ENCODE peak calls at places on chromosomes 7 and 10, in eight cellular contexts. One of them, this sample, is unnamed.

GRCh38 chr7:111159426-111159825 is 68.5 kb downstream of the LRRN3 start:
- DNase-seq in effector memory CD4-positive, alpha-beta T cell: no peak
- DNase-seq in H4: no peak
- DNase-seq in brain microvascular endothelial cell: no peak
- DNase-seq in M059J: peak; percentile 57
- DNase-seq in Right ventricle myocardium superior: no peak
- DNase-seq in coronary artery: no peak
- DNase-seq in tibial artery: no peak
- DNase-seq in this sample: no peak

GRCh38 chr10:119305860-119306513 is 98.6 kb downstream of the GRK5 start:
- DNase-seq in M059J: peak; percentile 99
- DNase-seq in brain microvascular endothelial cell: peak; percentile 95
- DNase-seq in Right ventricle myocardium superior: peak; percentile 47
- DNase-seq in H4: peak; percentile 98
- DNase-seq in effector memory CD4-positive, alpha-beta T cell: peak; percentile 64
- DNase-seq in coronary artery: peak; percentile 86
- DNase-seq in tibial artery: peak; percentile 87
- DNase-seq in this sample: peak; percentile 100

GRCh38 chr7:57412618-57413017 is 37.4 kb upstream of the ZNF716 start:
- DNase-seq in coronary artery: no peak
- DNase-seq in H4: no peak
- DNase-seq in tibial artery: no peak
- DNase-seq in Right ventricle myocardium superior: no peak
- DNase-seq in brain microvascular endothelial cell: no peak
- DNase-seq in effector memory CD4-positive, alpha-beta T cell: no peak
- DNase-seq in M059J: no peak
- DNase-seq in this sample: no peak

GRCh38 chr7:114372619-114373018 is 42.0 kb upstream of the FOXP2 start:
- DNase-seq in H4: no peak
- DNase-seq in coronary artery: no peak
- DNase-seq in tibial artery: no peak
- DNase-seq in effector memory CD4-positive, alpha-beta T cell: no peak
- DNase-seq in Right ventricle myocardium superior: no peak
- DNase-seq in brain microvascular endothelial cell: no peak
- DNase-seq in M059J: no peak
- DNase-seq in this sample: no peak

GRCh38 chr7:20358762-20359282 is 28.1 kb downstream of the ITGB8 start:
- DNase-seq in coronary artery: no peak
- DNase-seq in Right ventricle myocardium superior: no peak
- DNase-seq in M059J: no peak
- DNase-seq in H4: no peak
- DNase-seq in tibial artery: no peak
- DNase-seq in brain microvascular endothelial cell: no peak
- DNase-seq in effector memory CD4-positive, alpha-beta T cell: no peak
- DNase-seq in this sample: no peak

GRCh38 chr7:2771274-2771711 is 72.8 kb downstream of the GNA12 start:
- DNase-seq in brain microvascular endothelial cell: no peak
- DNase-seq in Right ventricle myocardium superior: no peak
- DNase-seq in effector memory CD4-positive, alpha-beta T cell: no peak
- DNase-seq in H4: no peak
- DNase-seq in tibial artery: no peak
- DNase-seq in coronary artery: no peak
- DNase-seq in M059J: no peak
- DNase-seq in this sample: no peak

GRCh38 chr7:136405931-136406777 is 429.0 kb upstream of the MTPN start:
- DNase-seq in effector memory CD4-positive, alpha-beta T cell: no peak
- DNase-seq in Right ventricle myocardium superior: no peak
- DNase-seq in tibial artery: no peak
- DNase-seq in H4: peak; percentile 65
- DNase-seq in coronary artery: no peak
- DNase-seq in M059J: peak; percentile 68
- DNase-seq in brain microvascular endothelial cell: peak; percentile 63
- DNase-seq in this sample: peak; percentile 59

GRCh38 chr10:60316029-60316428 is 73.6 kb downstream of the ANK3 start:
- DNase-seq in tibial artery: no peak
- DNase-seq in H4: no peak
- DNase-seq in Right ventricle myocardium superior: no peak
- DNase-seq in coronary artery: no peak
- DNase-seq in brain microvascular endothelial cell: no peak
- DNase-seq in M059J: no peak
- DNase-seq in effector memory CD4-positive, alpha-beta T cell: no peak
- DNase-seq in this sample: no peak

GRCh38 chr10:59805043-59805442 is 51.8 kb upstream of the MRLN start:
- DNase-seq in Right ventricle myocardium superior: no peak
- DNase-seq in effector memory CD4-positive, alpha-beta T cell: no peak
- DNase-seq in H4: peak; percentile 16
- DNase-seq in coronary artery: no peak
- DNase-seq in brain microvascular endothelial cell: peak; percentile 11
- DNase-seq in M059J: no peak
- DNase-seq in tibial artery: no peak
- DNase-seq in this sample: peak; percentile 25

GRCh38 chr10:7592627-7593026 is 74.1 kb downstream of the ITIH5 start:
- DNase-seq in coronary artery: no peak
- DNase-seq in Right ventricle myocardium superior: no peak
- DNase-seq in brain microvascular endothelial cell: no peak
- DNase-seq in M059J: no peak
- DNase-seq in effector memory CD4-positive, alpha-beta T cell: no peak
- DNase-seq in H4: no peak
- DNase-seq in tibial artery: no peak
- DNase-seq in this sample: no peak

GRCh38 chr7:24917510-24918239 is 62.3 kb downstream of the OSBPL3 start:
- DNase-seq in H4: no peak
- DNase-seq in Right ventricle myocardium superior: no peak
- DNase-seq in M059J: peak; percentile 38
- DNase-seq in brain microvascular endothelial cell: peak; percentile 72
- DNase-seq in tibial artery: no peak
- DNase-seq in effector memory CD4-positive, alpha-beta T cell: no peak
- DNase-seq in coronary artery: no peak
- DNase-seq in this sample: no peak

GRCh38 chr10:47165711-47166404 is 134.1 kb upstream of the GDF10 start:
- DNase-seq in Right ventricle myocardium superior: peak; percentile 78
- DNase-seq in H4: peak; percentile 68
- DNase-seq in coronary artery: no peak
- DNase-seq in brain microvascular endothelial cell: peak; percentile 94
- DNase-seq in M059J: peak; percentile 92
- DNase-seq in effector memory CD4-positive, alpha-beta T cell: no peak
- DNase-seq in tibial artery: peak; percentile 84
- DNase-seq in this sample: no peak

GRCh38 chr10:15163261-15163864 is 5.1 kb downstream of the NMT2 start:
- DNase-seq in coronary artery: no peak
- DNase-seq in brain microvascular endothelial cell: peak; percentile 18
- DNase-seq in M059J: no peak
- DNase-seq in Right ventricle myocardium superior: no peak
- DNase-seq in tibial artery: no peak
- DNase-seq in effector memory CD4-positive, alpha-beta T cell: no peak
- DNase-seq in H4: no peak
- DNase-seq in this sample: no peak

GRCh38 chr7:20264623-20265022 is 47.4 kb upstream of the MACC1 start:
- DNase-seq in M059J: no peak
- DNase-seq in H4: no peak
- DNase-seq in brain microvascular endothelial cell: no peak
- DNase-seq in tibial artery: no peak
- DNase-seq in Right ventricle myocardium superior: no peak
- DNase-seq in effector memory CD4-positive, alpha-beta T cell: no peak
- DNase-seq in coronary artery: no peak
- DNase-seq in this sample: no peak

GRCh38 chr10:79386637-79387465 is 39.6 kb downstream of the PPIF start:
- DNase-seq in coronary artery: peak; percentile 68
- DNase-seq in Right ventricle myocardium superior: no peak
- DNase-seq in H4: no peak
- DNase-seq in tibial artery: peak; percentile 18
- DNase-seq in effector memory CD4-positive, alpha-beta T cell: no peak
- DNase-seq in M059J: no peak
- DNase-seq in brain microvascular endothelial cell: no peak
- DNase-seq in this sample: no peak

GRCh38 chr7:127938588-127938987 is 92.6 kb downstream of the LRRC4 start:
- DNase-seq in tibial artery: no peak
- DNase-seq in M059J: peak; percentile 80
- DNase-seq in Right ventricle myocardium superior: no peak
- DNase-seq in H4: no peak
- DNase-seq in brain microvascular endothelial cell: peak; percentile 85
- DNase-seq in coronary artery: no peak
- DNase-seq in effector memory CD4-positive, alpha-beta T cell: no peak
- DNase-seq in this sample: peak; percentile 63

GRCh38 chr10:63977329-63977923 is 456.2 kb downstream of the REEP3 start:
- DNase-seq in M059J: peak; percentile 31
- DNase-seq in effector memory CD4-positive, alpha-beta T cell: no peak
- DNase-seq in tibial artery: no peak
- DNase-seq in brain microvascular endothelial cell: peak; percentile 48
- DNase-seq in H4: peak; percentile 47
- DNase-seq in coronary artery: no peak
- DNase-seq in Right ventricle myocardium superior: no peak
- DNase-seq in this sample: peak; percentile 33

GRCh38 chr7:141575164-141575563 is 24.0 kb downstream of the AGK start:
- DNase-seq in H4: no peak
- DNase-seq in Right ventricle myocardium superior: no peak
- DNase-seq in M059J: no peak
- DNase-seq in effector memory CD4-positive, alpha-beta T cell: no peak
- DNase-seq in brain microvascular endothelial cell: no peak
- DNase-seq in coronary artery: no peak
- DNase-seq in tibial artery: no peak
- DNase-seq in this sample: no peak

GRCh38 chr7:101402081-101402779 is 39.6 kb downstream of the COL26A1 start:
- DNase-seq in brain microvascular endothelial cell: peak; percentile 18
- DNase-seq in coronary artery: no peak
- DNase-seq in H4: peak; percentile 67
- DNase-seq in M059J: peak; percentile 90
- DNase-seq in Right ventricle myocardium superior: no peak
- DNase-seq in tibial artery: no peak
- DNase-seq in effector memory CD4-positive, alpha-beta T cell: no peak
- DNase-seq in this sample: peak; percentile 95

GRCh38 chr10:25725917-25726716 is 207.9 kb upstream of the MYO3A start:
- DNase-seq in H4: peak; percentile 66
- DNase-seq in brain microvascular endothelial cell: peak; percentile 57
- DNase-seq in coronary artery: no peak
- DNase-seq in Right ventricle myocardium superior: no peak
- DNase-seq in effector memory CD4-positive, alpha-beta T cell: no peak
- DNase-seq in M059J: peak; percentile 58
- DNase-seq in tibial artery: no peak
- DNase-seq in this sample: peak; percentile 55

GRCh38 chr7:47285860-47286491 is 295.9 kb downstream of the TNS3 start:
- DNase-seq in Right ventricle myocardium superior: no peak
- DNase-seq in brain microvascular endothelial cell: peak; percentile 63
- DNase-seq in H4: no peak
- DNase-seq in coronary artery: no peak
- DNase-seq in tibial artery: no peak
- DNase-seq in effector memory CD4-positive, alpha-beta T cell: no peak
- DNase-seq in M059J: no peak
- DNase-seq in this sample: no peak

GRCh38 chr7:27640914-27641570 is 21.6 kb downstream of the HIBADH start:
- DNase-seq in effector memory CD4-positive, alpha-beta T cell: no peak
- DNase-seq in H4: peak; percentile 69
- DNase-seq in tibial artery: no peak
- DNase-seq in M059J: peak; percentile 93
- DNase-seq in Right ventricle myocardium superior: no peak
- DNase-seq in brain microvascular endothelial cell: peak; percentile 94
- DNase-seq in coronary artery: no peak
- DNase-seq in this sample: peak; percentile 81

GRCh38 chr10:110326351-110327032 is 21.8 kb upstream of the SMNDC1 start:
- DNase-seq in tibial artery: no peak
- DNase-seq in brain microvascular endothelial cell: peak; percentile 73
- DNase-seq in H4: peak; percentile 72
- DNase-seq in effector memory CD4-positive, alpha-beta T cell: no peak
- DNase-seq in coronary artery: no peak
- DNase-seq in M059J: peak; percentile 94
- DNase-seq in Right ventricle myocardium superior: no peak
- DNase-seq in this sample: peak; percentile 89

GRCh38 chr7:37208528-37208927 is 240.1 kb downstream of the ELMO1 start:
- DNase-seq in effector memory CD4-positive, alpha-beta T cell: no peak
- DNase-seq in M059J: no peak
- DNase-seq in coronary artery: peak; percentile 87
- DNase-seq in brain microvascular endothelial cell: peak; percentile 71
- DNase-seq in H4: peak; percentile 89
- DNase-seq in Right ventricle myocardium superior: peak; percentile 61
- DNase-seq in tibial artery: peak; percentile 88
- DNase-seq in this sample: peak; percentile 71

GRCh38 chr7:79876769-79877362 is 257.8 kb upstream of the GNAI1 start:
- DNase-seq in Right ventricle myocardium superior: no peak
- DNase-seq in H4: peak; percentile 99
- DNase-seq in M059J: peak; percentile 98
- DNase-seq in brain microvascular endothelial cell: peak; percentile 97
- DNase-seq in tibial artery: no peak
- DNase-seq in effector memory CD4-positive, alpha-beta T cell: no peak
- DNase-seq in coronary artery: no peak
- DNase-seq in this sample: peak; percentile 88

GRCh38 chr10:59971915-59972314 is 65.6 kb upstream of the CCDC6 start:
- DNase-seq in coronary artery: no peak
- DNase-seq in Right ventricle myocardium superior: no peak
- DNase-seq in tibial artery: no peak
- DNase-seq in brain microvascular endothelial cell: peak; percentile 32
- DNase-seq in effector memory CD4-positive, alpha-beta T cell: no peak
- DNase-seq in H4: peak; percentile 67
- DNase-seq in M059J: peak; percentile 1
- DNase-seq in this sample: peak; percentile 27

GRCh38 chr7:158176561-158177173 is 411.0 kb downstream of the PTPRN2 start:
- DNase-seq in coronary artery: peak; percentile 49
- DNase-seq in Right ventricle myocardium superior: no peak
- DNase-seq in M059J: no peak
- DNase-seq in brain microvascular endothelial cell: no peak
- DNase-seq in tibial artery: no peak
- DNase-seq in effector memory CD4-positive, alpha-beta T cell: no peak
- DNase-seq in H4: no peak
- DNase-seq in this sample: no peak

GRCh38 chr10:102647433-102648268 is 3.4 kb downstream of the TRIM8 start:
- DNase-seq in brain microvascular endothelial cell: no peak
- DNase-seq in M059J: no peak
- DNase-seq in tibial artery: no peak
- DNase-seq in effector memory CD4-positive, alpha-beta T cell: no peak
- DNase-seq in coronary artery: peak; percentile 73
- DNase-seq in Right ventricle myocardium superior: no peak
- DNase-seq in H4: no peak
- DNase-seq in this sample: no peak